ENCODE peak calls at places on chromosomes 4 and X, in six cellular contexts. K, E, U, R, O and F are unnamed samples.

GRCh38 chr4:74456056-74456744 is 11.3 kb downstream of the AREG start:
- DNase-seq in U (peak; percentile 48), K (no peak), O (no peak), E (no peak), R (no peak), F (no peak)

GRCh38 chr4:133802741-133803140 is 398.8 kb downstream of the PABPC4L start:
- DNase-seq in R (no peak), U (no peak), K (no peak), O (no peak), E (no peak), F (no peak)

GRCh38 chr4:181674315-181674714 is 568.9 kb upstream of the TENM3 start:
- DNase-seq in E (no peak), R (no peak), O (no peak), K (no peak), U (no peak), F (no peak)

GRCh38 chr4:7645956-7646355 is 211.2 kb upstream of the PSAPL1 start:
- DNase-seq in U (no peak), R (no peak), K (no peak), O (no peak), E (no peak), F (no peak)

GRCh38 chr4:109764376-109764775 is 34.5 kb upstream of the PLA2G12A start:
- DNase-seq in U (no peak), R (no peak), K (no peak), E (peak; percentile 27), O (no peak), F (no peak)

GRCh38 chr4:83272900-83273299 is 11.7 kb downstream of the COQ2 start:
- DNase-seq in O (no peak), E (no peak), K (no peak), R (no peak), U (no peak), F (no peak)

GRCh38 chr4:52377563-52377962 is 281.5 kb downstream of the USP46 start:
- DNase-seq in K (no peak), R (no peak), U (no peak), E (no peak), O (no peak), F (no peak)

GRCh38 chrX:16212436-16212835 is 45.2 kb downstream of the MAGEB17 start:
- DNase-seq in U (peak; percentile 22), E (no peak), K (no peak), O (no peak), R (no peak), F (no peak)

GRCh38 chr4:56129431-56129861 is 180.7 kb downstream of the CEP135 start:
- DNase-seq in O (peak; percentile 58), E (no peak), R (no peak), U (peak; percentile 48), K (no peak), F (peak; percentile 77)

GRCh38 chr4:4858527-4858926 is 938 bp upstream of the MSX1 start:
- DNase-seq in K (no peak), U (no peak), O (no peak), E (peak; percentile 9), R (no peak), F (no peak)

GRCh38 chr4:71009796-71010588 is 16.5 kb downstream of the DCK start:
- DNase-seq in E (no peak), O (no peak), K (no peak), R (no peak), U (peak; percentile 26), F (no peak)

GRCh38 chr4:8508731-8509130 is 68.2 kb downstream of the TRMT44 start:
- DNase-seq in E (no peak), O (no peak), U (no peak), R (no peak), K (no peak), F (no peak)

GRCh38 chr4:61397174-61397573 is 197.0 kb downstream of the ADGRL3 start:
- DNase-seq in O (no peak), E (no peak), U (no peak), R (no peak), K (no peak), F (no peak)

GRCh38 chrX:35726176-35726575 is 72.0 kb upstream of the MAGEB16 start:
- DNase-seq in O (no peak), R (no peak), K (no peak), E (no peak), U (peak; percentile 18), F (no peak)

GRCh38 chr4:156830356-156830755 is 141.2 kb downstream of the PDGFC start:
- DNase-seq in K (no peak), E (no peak), R (no peak), O (no peak), U (no peak), F (no peak)

GRCh38 chrX:76148011-76148665 is 24.7 kb upstream of the PBDC1 start:
- DNase-seq in E (no peak), R (no peak), U (no peak), K (no peak), O (no peak), F (peak; percentile 10)

GRCh38 chr4:107896651-107897050 is 34.7 kb upstream of the CYP2U1 start:
- DNase-seq in O (no peak), U (no peak), E (no peak), R (no peak), K (no peak), F (no peak)

GRCh38 chrX:118644378-118644777 is 83.0 kb upstream of the IL13RA1 start:
- DNase-seq in R (no peak), O (no peak), E (no peak), U (peak; percentile 72), K (no peak), F (no peak)

GRCh38 chrX:119455264-119455663 is 13.0 kb upstream of the SLC25A5 start:
- DNase-seq in R (no peak), O (no peak), K (no peak), U (peak; percentile 16), E (no peak), F (no peak)

GRCh38 chr4:108060164-108060563 is 70.5 kb downstream of the HADH start:
- DNase-seq in E (no peak), K (no peak), R (no peak), U (peak; percentile 26), O (no peak), F (no peak)

GRCh38 chr4:106301393-106302084 is 14.5 kb downstream of the TBCK start:
- DNase-seq in K (no peak), O (no peak), E (no peak), U (no peak), R (no peak), F (no peak)

GRCh38 chrX:20515841-20516461 is 249.2 kb upstream of the RPS6KA3 start:
- DNase-seq in R (no peak), E (no peak), O (no peak), K (no peak), U (peak; percentile 85), F (no peak)

DNA sequence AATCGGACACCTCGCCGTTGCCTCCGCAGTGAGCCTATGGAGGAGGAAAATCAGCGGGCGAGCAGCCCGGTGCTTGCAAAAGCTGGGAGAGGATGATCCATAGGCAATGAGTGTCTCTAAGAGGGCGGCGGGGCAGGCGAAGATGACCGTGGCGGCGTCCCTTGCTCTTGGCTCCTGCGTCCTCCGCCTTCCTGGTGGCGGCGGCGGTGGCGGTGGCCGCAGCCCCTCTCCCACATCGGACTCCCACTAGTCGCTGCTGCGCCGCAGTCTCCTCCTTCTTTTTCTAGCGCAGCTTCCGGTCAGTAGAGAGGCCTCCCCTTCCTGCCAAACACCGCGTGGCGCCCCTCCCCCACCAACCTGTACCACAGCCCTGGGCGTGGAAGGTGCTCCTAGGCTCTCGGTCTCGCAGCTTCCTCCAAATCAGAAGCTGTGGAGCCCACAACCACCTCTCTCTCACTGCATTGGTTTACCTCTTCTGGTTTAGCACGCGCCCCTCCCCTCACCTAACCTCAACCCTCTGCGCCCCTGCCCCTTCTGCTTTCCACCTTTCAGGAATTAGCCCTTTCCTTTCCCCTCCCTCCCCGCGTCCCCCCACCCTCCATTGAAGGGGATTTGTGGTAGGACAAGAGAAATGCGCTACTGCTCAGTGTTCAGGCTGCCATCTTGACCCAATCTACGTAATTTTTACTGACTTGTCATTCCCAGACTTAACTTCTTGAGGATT is at the start of gene SPIN3:
- DNase-seq in E (peak; percentile 88), O (peak; percentile 84), U (peak; percentile 93), K (peak; percentile 66), R (peak; percentile 89), F (peak; percentile 89)
- TF ChIP-seq POLR2A in E (peak; percentile 13), O (no peak), U (peak; percentile 93), K (peak; percentile 59), R (no peak), F (peak; percentile 43)

GRCh38 chr4:77372375-77372774 is 215.4 kb downstream of the CCNG2 start:
- DNase-seq in K (no peak), U (no peak), R (no peak), O (no peak), E (no peak), F (no peak)

DNA sequence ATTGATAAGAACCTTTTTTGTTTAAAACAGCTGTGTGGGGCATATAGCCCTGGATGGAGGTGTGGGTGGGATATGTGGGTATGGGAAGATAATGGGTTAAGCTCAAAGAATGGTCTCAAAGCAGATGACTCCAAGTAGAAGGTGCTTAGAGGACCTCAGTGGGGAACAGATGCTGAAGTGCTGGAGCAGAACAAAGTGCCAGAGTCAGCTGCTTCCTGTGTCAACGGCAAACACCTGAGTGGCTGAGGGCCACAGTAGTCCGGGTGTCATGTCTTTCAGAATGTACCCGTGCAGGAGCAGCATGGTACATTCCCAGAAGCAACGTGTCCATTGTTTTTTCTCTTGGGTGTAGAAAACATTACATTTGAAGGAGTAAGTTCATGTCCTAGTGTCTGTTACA is 210.6 kb downstream of the CCNG2 start:
- DNase-seq in O (no peak), K (no peak), E (no peak), R (no peak), U (no peak), F (no peak)
- H3K4me1 ChIP-seq in O (no peaks in the 10 kb centered on the region), K (no peaks in the 10 kb centered on the region), E (no peaks in the 10 kb centered on the region), R (no peaks in the 10 kb centered on the region), U (no peaks in the 10 kb centered on the region), F (no peaks in the 10 kb centered on the region)

DNA sequence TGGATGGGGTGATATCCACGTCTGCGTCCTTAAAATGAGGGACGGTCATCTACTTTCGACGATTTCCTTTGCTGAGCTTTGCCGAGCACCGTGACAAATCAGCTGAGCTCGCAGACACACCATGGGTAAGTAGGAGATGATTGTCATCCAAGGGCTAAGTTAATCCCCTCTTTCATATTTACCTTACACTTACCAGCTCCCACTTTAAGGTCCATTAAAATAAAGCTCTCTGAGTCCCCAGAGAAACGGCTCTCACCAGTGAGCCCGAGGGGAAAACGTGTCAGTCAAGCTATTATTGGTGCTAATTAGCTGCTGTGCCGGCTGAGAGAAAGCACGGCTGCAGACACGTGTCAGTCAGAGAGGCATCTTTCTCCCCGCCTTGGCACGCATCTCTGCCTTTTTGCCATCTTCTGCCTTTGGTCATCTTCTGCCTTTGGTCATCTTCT is 72.2 kb downstream of the CRLF2 start:
- DNase-seq in E (no peak), K (no peak), R (peak; percentile 20), O (no peak), U (no peak), F (no peak)
- TF ChIP-seq EP300 in E (no peak), K (no peak), R (no peak), O (no peak), U (no peak), F (no peak)

DNA sequence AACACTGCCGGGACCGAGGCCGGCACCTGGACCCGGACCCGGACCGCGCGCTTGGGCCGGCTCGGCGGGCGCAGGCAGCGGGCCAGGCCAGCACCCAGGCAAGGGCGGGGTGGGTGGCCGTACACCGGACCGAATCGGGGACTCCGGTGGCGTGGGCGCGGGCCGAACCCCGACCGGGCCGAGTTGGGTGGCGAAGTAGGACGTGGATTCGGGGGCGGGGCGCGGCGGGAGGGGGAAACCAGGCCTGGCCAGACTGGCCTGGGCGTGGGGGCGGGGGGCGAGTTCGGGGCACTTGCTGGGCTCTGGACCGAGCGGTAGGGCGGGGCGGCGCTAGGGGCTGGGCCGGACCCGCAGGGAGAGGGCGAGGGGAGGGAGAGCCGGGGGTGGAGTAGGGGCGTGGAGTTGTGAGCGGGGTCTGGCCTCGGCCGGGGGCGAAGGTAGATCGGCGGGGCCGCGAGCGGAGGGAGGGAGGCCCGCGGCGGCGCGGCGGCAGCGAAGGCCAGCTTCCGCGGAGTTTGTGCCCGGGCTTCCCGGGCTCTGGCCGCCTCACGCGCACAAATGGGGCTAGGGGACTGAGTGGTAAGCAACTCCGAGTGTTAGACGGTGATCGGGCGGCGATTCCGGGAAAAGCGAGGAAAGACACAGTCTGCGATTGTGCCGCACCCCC is 1.8 kb upstream of the BCORL1 start:
- DNase-seq in K (peak; percentile 23), E (peak; percentile 77), O (peak; percentile 59), R (peak; percentile 86), U (peak; percentile 44), F (peak; percentile 73)
- TF ChIP-seq POLR2A in K (peak; percentile 31), E (peak; percentile 36), O (no peak), R (no peak), U (peak; percentile 42), F (peak; percentile 40)